ENCODE peak calls at places on chromosomes 11 and 22, in five cellular contexts. One of them, this sample, is unnamed.

GRCh38 chr22:35631597-35631996 is 14.5 kb upstream of the MB start:
- DNase-seq in HepG2: peak
- DNase-seq in IMR-90: no peak
- DNase-seq in H1: peak
- DNase-seq in K562: peak
- DNase-seq in this sample: peak

GRCh38 chr11:115198301-115198700 is 305.9 kb downstream of the CADM1 start:
- DNase-seq in HepG2: no peak
- DNase-seq in IMR-90: peak
- DNase-seq in H1: no peak
- DNase-seq in K562: no peak
- DNase-seq in this sample: no peak

GRCh38 chr22:24894998-24895397 is 51.5 kb downstream of the LHFPL7 start:
- DNase-seq in HepG2: peak
- DNase-seq in IMR-90: no peak
- DNase-seq in H1: no peak
- DNase-seq in K562: no peak
- DNase-seq in this sample: peak

GRCh38 chr11:116698080-116698479 is 74.7 kb downstream of the BUD13 start:
- DNase-seq in HepG2: no peak
- DNase-seq in IMR-90: no peak
- DNase-seq in H1: no peak
- DNase-seq in K562: no peak
- DNase-seq in this sample: no peak

GRCh38 chr22:46202897-46203589 is 47.0 kb downstream of the CDPF1 start:
- DNase-seq in HepG2: no peak
- DNase-seq in IMR-90: no peak
- DNase-seq in H1: no peak
- DNase-seq in K562: no peak
- DNase-seq in this sample: no peak

GRCh38 chr11:11836676-11837231 is 5.0 kb upstream of the USP47 start:
- DNase-seq in HepG2: no peak
- DNase-seq in IMR-90: peak
- DNase-seq in H1: no peak
- DNase-seq in K562: no peak
- DNase-seq in this sample: no peak

GRCh38 chr22:46638601-46639431 is 18.6 kb downstream of the GRAMD4 start:
- DNase-seq in HepG2: peak
- DNase-seq in IMR-90: peak
- DNase-seq in H1: no peak
- DNase-seq in K562: no peak
- DNase-seq in this sample: no peak

GRCh38 chr11:67041602-67042001 is 15.0 kb upstream of the RHOD start:
- DNase-seq in HepG2: peak
- DNase-seq in IMR-90: no peak
- DNase-seq in H1: no peak
- DNase-seq in K562: no peak
- DNase-seq in this sample: no peak

GRCh38 chr11:126782810-126783209 is 217.8 kb downstream of the KIRREL3 start:
- DNase-seq in HepG2: no peak
- DNase-seq in IMR-90: no peak
- DNase-seq in H1: no peak
- DNase-seq in K562: no peak
- DNase-seq in this sample: no peak

GRCh38 chr11:59833602-59834001 is 11.7 kb downstream of the CBLIF start:
- DNase-seq in HepG2: no peak
- DNase-seq in IMR-90: no peak
- DNase-seq in H1: no peak
- DNase-seq in K562: no peak
- DNase-seq in this sample: no peak

GRCh38 chr11:122175316-122175715 is 59.3 kb upstream of the BLID start:
- DNase-seq in HepG2: no peak
- DNase-seq in IMR-90: no peak
- DNase-seq in H1: no peak
- DNase-seq in K562: no peak
- DNase-seq in this sample: no peak

GRCh38 chr22:22691716-22692701 is 47.6 kb downstream of the GGTLC2 start:
- DNase-seq in HepG2: no peak
- DNase-seq in IMR-90: no peak
- DNase-seq in H1: no peak
- DNase-seq in K562: no peak
- DNase-seq in this sample: no peak

GRCh38 chr22:22693531-22693884 is 49.1 kb downstream of the GGTLC2 start:
- DNase-seq in HepG2: no peak
- DNase-seq in IMR-90: no peak
- DNase-seq in H1: no peak
- DNase-seq in K562: no peak
- DNase-seq in this sample: peak

GRCh38 chr22:22694106-22694505 is 49.7 kb downstream of the GGTLC2 start:
- DNase-seq in HepG2: no peak
- DNase-seq in IMR-90: no peak
- DNase-seq in H1: no peak
- DNase-seq in K562: no peak
- DNase-seq in this sample: no peak

GRCh38 chr22:22691055-22691454 is 46.6 kb downstream of the GGTLC2 start:
- DNase-seq in HepG2: no peak
- DNase-seq in IMR-90: no peak
- DNase-seq in H1: no peak
- DNase-seq in K562: no peak
- DNase-seq in this sample: no peak

GRCh38 chr22:22692707-22693530 is 48.5 kb downstream of the GGTLC2 start:
- DNase-seq in HepG2: peak
- DNase-seq in IMR-90: peak
- DNase-seq in H1: no peak
- DNase-seq in K562: peak
- DNase-seq in this sample: peak
- TF ChIP-seq MAFK in HepG2: no peak
- TF ChIP-seq MAFK in IMR-90: no peak
- TF ChIP-seq MAFK in H1: no peak
- TF ChIP-seq MAFK in K562: no peak
- TF ChIP-seq MAFK in this sample: no peak

DNA sequence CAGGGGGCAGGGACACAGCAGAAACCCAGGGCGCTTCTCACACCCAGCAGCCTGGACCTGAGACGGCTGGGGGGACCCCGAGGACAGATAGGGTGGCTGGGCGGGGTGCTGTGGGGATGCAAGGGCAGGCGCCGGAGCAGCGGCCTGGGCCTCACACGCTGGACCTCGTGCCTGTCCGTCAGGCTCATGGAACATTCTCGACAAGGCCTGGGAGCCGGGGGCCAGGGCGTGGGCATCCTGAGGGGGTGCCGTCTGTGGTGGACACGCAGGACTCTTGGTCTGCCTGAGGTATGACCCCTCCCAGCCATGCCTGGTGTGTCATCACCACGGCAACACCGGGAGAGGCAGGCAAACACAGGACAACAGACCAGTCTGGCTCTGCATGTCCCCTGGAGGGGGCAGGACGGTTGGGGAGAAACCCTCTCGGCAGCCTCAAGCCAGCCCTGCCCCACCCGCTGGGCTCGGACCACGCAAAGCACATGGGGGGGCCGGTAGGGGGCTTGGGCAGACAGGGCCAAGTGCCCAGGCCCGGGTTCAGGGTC is 21.4 kb downstream of the MRPL23 start:
- DNase-seq in HepG2: no peak
- DNase-seq in IMR-90: no peak
- DNase-seq in H1: no peak
- DNase-seq in K562: no peak
- DNase-seq in this sample: no peak
- TF ChIP-seq MAFK in HepG2: no peak
- TF ChIP-seq MAFK in IMR-90: no peak
- TF ChIP-seq MAFK in H1: no peak
- TF ChIP-seq MAFK in K562: no peak
- TF ChIP-seq MAFK in this sample: no peak

GRCh38 chr11:105696000-105696399 is 86.1 kb downstream of the GRIA4 start:
- DNase-seq in HepG2: no peak
- DNase-seq in IMR-90: no peak
- DNase-seq in H1: no peak
- DNase-seq in K562: no peak
- DNase-seq in this sample: no peak
- TF ChIP-seq MAFK in HepG2: no peak
- TF ChIP-seq MAFK in IMR-90: no peak
- TF ChIP-seq MAFK in H1: no peak
- TF ChIP-seq MAFK in K562: no peak
- TF ChIP-seq MAFK in this sample: no peak

DNA sequence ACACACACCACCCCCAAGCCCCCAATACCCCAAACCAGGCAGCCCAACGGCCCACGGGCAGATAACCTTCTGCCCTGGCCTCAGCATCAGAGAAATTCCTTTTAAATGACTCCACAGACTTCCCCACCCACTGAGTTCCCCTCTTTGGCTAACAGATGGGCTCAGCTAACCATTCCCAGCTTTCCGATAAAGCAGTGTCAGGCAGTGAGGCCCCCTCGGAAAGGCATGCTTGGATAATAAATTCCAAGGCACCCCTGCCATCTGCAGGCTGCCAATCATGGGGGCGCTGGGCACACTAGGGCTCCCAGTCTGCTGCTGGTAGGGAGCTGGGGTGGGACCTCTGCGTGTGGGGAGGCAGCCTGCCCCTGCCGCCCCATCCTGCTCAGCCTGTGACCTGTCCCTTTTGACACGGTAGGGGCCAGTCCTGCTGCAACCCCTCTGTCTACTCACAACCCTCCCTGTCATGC is 453.6 kb downstream of the MIAT start:
- DNase-seq in HepG2: peak
- DNase-seq in IMR-90: peak
- DNase-seq in H1: no peak
- DNase-seq in K562: no peak
- DNase-seq in this sample: peak
- TF ChIP-seq MAFK in HepG2: no peak
- TF ChIP-seq MAFK in IMR-90: no peak
- TF ChIP-seq MAFK in H1: no peak
- TF ChIP-seq MAFK in K562: no peak
- TF ChIP-seq MAFK in this sample: no peak

DNA sequence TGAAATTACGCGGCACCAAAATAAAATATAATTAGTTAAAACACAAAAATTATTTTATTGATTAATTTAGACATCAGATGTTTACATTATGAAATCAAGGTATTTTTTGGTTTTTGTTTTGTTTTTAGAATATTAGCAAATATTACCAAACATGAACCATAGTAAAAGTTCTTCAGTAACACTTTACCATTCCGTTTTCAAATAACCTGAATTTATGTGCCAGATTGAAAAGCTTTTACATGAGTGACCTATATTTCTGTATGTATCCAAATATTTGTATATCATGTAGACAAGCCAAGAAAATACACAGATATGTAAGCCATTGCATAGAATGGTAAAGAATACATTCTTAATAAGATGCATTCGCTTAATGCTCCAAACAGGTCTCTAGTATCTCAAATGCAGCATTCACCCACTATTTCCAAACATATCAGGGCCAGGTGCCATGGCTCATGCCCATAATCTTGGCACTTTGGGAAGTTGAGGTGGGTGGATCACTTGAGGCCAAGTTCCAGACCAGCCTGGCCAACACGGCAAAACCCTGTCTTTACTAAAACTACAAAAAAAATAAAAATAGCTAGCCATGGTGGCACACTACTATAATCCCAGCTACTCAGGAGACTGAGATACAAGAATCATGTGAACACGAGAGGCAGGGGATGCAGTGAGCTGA is 102.4 kb upstream of the SERPIND1 start:
- DNase-seq in HepG2: no peak
- DNase-seq in IMR-90: no peak
- DNase-seq in H1: no peak
- DNase-seq in K562: no peak
- DNase-seq in this sample: no peak
- TF ChIP-seq MAFK in HepG2: no peak
- TF ChIP-seq MAFK in IMR-90: no peak
- TF ChIP-seq MAFK in H1: no peak
- TF ChIP-seq MAFK in K562: no peak
- TF ChIP-seq MAFK in this sample: no peak

GRCh38 chr11:46389450-46390330 is 1.9 kb downstream of the CHRM4 start:
- DNase-seq in HepG2: peak
- DNase-seq in IMR-90: peak
- DNase-seq in H1: no peak
- DNase-seq in K562: peak
- DNase-seq in this sample: peak
- TF ChIP-seq MAFK in HepG2: no peak
- TF ChIP-seq MAFK in IMR-90: no peak
- TF ChIP-seq MAFK in H1: no peak
- TF ChIP-seq MAFK in K562: no peak
- TF ChIP-seq MAFK in this sample: no peak

GRCh38 chr11:118789501-118790356 is 1.2 kb downstream of the DDX6 start:
- DNase-seq in HepG2: no peak
- DNase-seq in IMR-90: no peak
- DNase-seq in H1: no peak
- DNase-seq in K562: peak
- DNase-seq in this sample: peak

GRCh38 chr11:118791015-118791960 is at the start of gene DDX6:
- DNase-seq in HepG2: peak
- DNase-seq in IMR-90: peak
- DNase-seq in H1: peak
- DNase-seq in K562: peak
- DNase-seq in this sample: peak

GRCh38 chr11:118791961-118792578 is 1.1 kb upstream of the DDX6 start:
- DNase-seq in HepG2: no peak
- DNase-seq in IMR-90: no peak
- DNase-seq in H1: no peak
- DNase-seq in K562: peak
- DNase-seq in this sample: peak

GRCh38 chr11:118792642-118793124 is 1.7 kb upstream of the DDX6 start:
- DNase-seq in HepG2: peak
- DNase-seq in IMR-90: peak
- DNase-seq in H1: peak
- DNase-seq in K562: peak
- DNase-seq in this sample: peak

DNA sequence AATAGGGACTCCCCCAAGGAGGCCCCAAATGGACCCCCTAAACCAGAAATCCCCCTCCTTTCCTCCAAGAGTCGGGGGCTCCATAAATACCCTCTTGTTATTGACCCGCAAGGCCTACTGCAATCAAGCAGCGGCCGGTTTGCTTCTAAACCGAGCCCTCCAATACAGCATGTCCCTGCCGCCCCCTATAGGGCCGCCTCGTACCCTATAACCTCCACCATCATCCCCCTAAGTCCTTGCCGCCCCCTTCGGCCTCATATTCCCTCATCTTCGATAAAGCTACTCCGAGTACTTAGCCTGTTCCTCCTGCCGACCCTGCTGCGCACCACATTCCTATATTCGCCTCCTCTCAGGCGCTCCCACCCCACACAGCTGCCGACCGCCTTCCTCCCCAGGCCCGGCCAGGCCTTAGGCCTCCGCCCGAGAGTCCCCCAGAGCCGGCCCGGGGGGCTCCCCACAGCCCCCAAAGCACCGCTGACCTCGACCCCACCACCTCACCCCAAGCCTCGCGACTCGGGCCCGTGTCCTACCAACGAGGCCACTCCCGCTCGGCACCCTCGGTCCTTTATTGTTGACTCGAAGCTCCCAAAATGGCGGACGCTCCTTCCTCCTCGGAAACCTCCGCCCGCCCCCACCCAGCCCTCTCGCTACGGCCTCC is 478 bp downstream of the DDX6 start:
- DNase-seq in HepG2: peak
- DNase-seq in IMR-90: peak
- DNase-seq in H1: no peak
- DNase-seq in K562: peak
- DNase-seq in this sample: peak
- TF ChIP-seq MAFK in HepG2: no peak
- TF ChIP-seq MAFK in IMR-90: no peak
- TF ChIP-seq MAFK in H1: no peak
- TF ChIP-seq MAFK in K562: no peak
- TF ChIP-seq MAFK in this sample: no peak

GRCh38 chr22:17576475-17576874 is 13.2 kb downstream of the SLC25A18 start:
- DNase-seq in HepG2: no peak
- DNase-seq in IMR-90: peak
- DNase-seq in H1: no peak
- DNase-seq in K562: peak
- DNase-seq in this sample: no peak
- TF ChIP-seq MAFK in HepG2: no peak
- TF ChIP-seq MAFK in IMR-90: no peak
- TF ChIP-seq MAFK in H1: no peak
- TF ChIP-seq MAFK in K562: peak
- TF ChIP-seq MAFK in this sample: no peak

This sample was measured in A549.